ENCODE peak calls at places on chromosomes 3 and 15, in four cellular contexts. Y, S, T and G are unnamed samples.

GRCh38 chr3:68953781-68954444 is 21.6 kb upstream of the TAFA4 start:
- DNase-seq in Y (no peak), T (no peak), S (no peak), G (no peak)

GRCh38 chr3:194404365-194405140 is 5.5 kb upstream of the GP5 start:
- DNase-seq in Y (peak), T (no peak), S (peak), G (peak)

GRCh38 chr15:59420108-59420507 is 17.9 kb upstream of the FAM81A start:
- DNase-seq in S (no peak), T (no peak), Y (no peak), G (no peak)

GRCh38 chr15:71329509-71330260 is 214.4 kb downstream of the THSD4 start:
- DNase-seq in S (no peak), Y (no peak), T (peak), G (peak)

GRCh38 chr3:162710332-162711112 is 1213.9 kb downstream of the OTOL1 start:
- DNase-seq in Y (no peak), T (no peak), S (no peak), G (no peak)

GRCh38 chr3:181330257-181330656 is 340.7 kb upstream of the DNAJC19 start:
- DNase-seq in S (no peak), Y (no peak), T (no peak), G (no peak)

GRCh38 chr3:46369675-46370132 is 1.0 kb upstream of the CCR5 start:
- DNase-seq in S (no peak), Y (no peak), T (no peak), G (no peak)

GRCh38 chr3:155282416-155283091 is 10.9 kb downstream of the STRIT1 start:
- DNase-seq in Y (peak), T (peak), S (peak), G (no peak)

GRCh38 chr15:44023176-44023575 is 171.9 kb downstream of the FRMD5 start:
- DNase-seq in S (no peak), T (no peak), Y (no peak), G (no peak)

GRCh38 chr3:151477596-151478375 is 16.9 kb upstream of the IGSF10 start:
- DNase-seq in S (no peak), Y (no peak), T (no peak), G (no peak)

GRCh38 chr3:38016847-38017444 is 12.5 kb downstream of the PLCD1 start:
- DNase-seq in S (no peak), T (no peak), Y (no peak), G (no peak)

GRCh38 chr3:121111914-121112612 is 204.1 kb downstream of the STXBP5L start:
- DNase-seq in T (no peak), S (no peak), Y (no peak), G (no peak)

GRCh38 chr15:40217166-40217785 is 21.6 kb upstream of the PAK6 start:
- DNase-seq in Y (peak), S (peak), T (peak), G (peak)

GRCh38 chr3:61687206-61687605 is 125.8 kb downstream of the PTPRG start:
- DNase-seq in Y (no peak), T (no peak), S (no peak), G (no peak)

GRCh38 chr3:31532587-31533168 is at the start of gene STT3B:
- DNase-seq in T (peak), Y (peak), S (no peak), G (peak)

GRCh38 chr3:38005076-38006020 is 14.8 kb downstream of the VILL start:
- DNase-seq in S (no peak), Y (no peak), T (no peak), G (no peak)

GRCh38 chr3:69541823-69542264 is 156.0 kb upstream of the FRMD4B start:
- DNase-seq in T (no peak), S (no peak), Y (no peak), G (peak)

GRCh38 chr15:69080958-69081248 is 66.4 kb downstream of the NOX5 start:
- DNase-seq in S (no peak), T (no peak), Y (no peak), G (no peak)

GRCh38 chr3:188469228-188469885 is 315.4 kb downstream of the LPP start:
- DNase-seq in Y (peak), S (peak), T (no peak), G (no peak)

GRCh38 chr15:100111103-100112060 is 230.4 kb downstream of the ADAMTS17 start:
- DNase-seq in S (peak), Y (peak), T (no peak), G (peak)

GRCh38 chr3:115922681-115923347 is 299.5 kb downstream of the GAP43 start:
- DNase-seq in Y (no peak), T (peak), S (no peak), G (peak)

GRCh38 chr15:79987569-79987955 is 16.6 kb upstream of the BCL2A1 start:
- DNase-seq in S (no peak), Y (no peak), T (no peak), G (no peak)

GRCh38 chr3:7545334-7545733 is 684.4 kb downstream of the GRM7 start:
- DNase-seq in T (no peak), Y (no peak), S (no peak), G (no peak)

GRCh38 chr3:135311699-135312098 is 516.6 kb downstream of the EPHB1 start:
- DNase-seq in T (no peak), S (no peak), Y (no peak), G (peak)

GRCh38 chr15:91224750-91225380 is 124.8 kb downstream of the SV2B start:
- DNase-seq in T (peak), Y (no peak), S (no peak), G (peak)

GRCh38 chr3:102136183-102136582 is 286.9 kb downstream of the NFKBIZ start:
- DNase-seq in T (no peak), S (no peak), Y (no peak), G (peak)

GRCh38 chr3:125032100-125032643 is 23.6 kb downstream of the HEG1 start:
- DNase-seq in Y (no peak), T (no peak), S (no peak), G (no peak)

GRCh38 chr15:65466901-65467300 is 44.2 kb upstream of the IGDCC4 start:
- DNase-seq in S (no peak), T (no peak), Y (no peak), G (no peak)

GRCh38 chr3:177026505-177027277 is 170.6 kb downstream of the TBL1XR1 start:
- DNase-seq in S (no peak), Y (no peak), T (no peak), G (no peak)

GRCh38 chr15:48046813-48047483 is 73.8 kb upstream of the SLC24A5 start:
- DNase-seq in S (no peak), T (no peak), Y (no peak), G (no peak)

GRCh38 chr3:57393957-57394356 is 101.5 kb upstream of the ASB14 start:
- DNase-seq in S (no peak), T (no peak), Y (no peak), G (no peak)